ENCODE peak calls at places on chromosomes 11 and 22, in seven cellular contexts. C is Peyer's patch, H is PC-3, B is neural progenitor cell, N is heart right ventricle, L is breast epithelium, I is OCI-LY7. S is an unnamed sample. For H3K4me1, the result is how much of the 10 kb centered on the place peaks cover.

GRCh38 chr11:78926633-78927347 is 352.1 kb upstream of the NARS2 start:
- DNase-seq in C (no peak), H (peak), B (no peak), N (no peak), L (no peak), I (no peak), S (no peak)

GRCh38 chr22:19872779-19873137 is 18.1 kb upstream of the GNB1L start:
- DNase-seq in C (no peak), H (no peak), B (no peak), N (no peak), L (peak), I (no peak), S (peak)

GRCh38 chr11:124920870-124921609 is 2.0 kb downstream of the HEPN1 start:
- DNase-seq in C (peak), H (no peak), B (peak), N (peak), L (no peak), I (no peak), S (peak)

GRCh38 chr11:119461250-119461963 is 38.4 kb upstream of the THY1 start:
- DNase-seq in C (no peak), H (peak), B (no peak), N (no peak), L (no peak), I (no peak), S (no peak)

GRCh38 chr11:8260202-8260996 is 3.3 kb downstream of the LMO1 start:
- DNase-seq in C (no peak), H (no peak), B (no peak), N (no peak), L (peak), I (no peak), S (no peak)

GRCh38 chr11:113593698-113594308 is 112.3 kb downstream of the TMPRSS5 start:
- DNase-seq in C (no peak), H (no peak), B (no peak), N (no peak), L (no peak), I (no peak), S (peak)

GRCh38 chr11:10669258-10670033 is 24.1 kb downstream of the IRAG1 start:
- DNase-seq in C (no peak), H (peak), B (no peak), N (no peak), L (no peak), I (no peak), S (no peak)

GRCh38 chr11:35529971-35530495 is 4.6 kb upstream of the PAMR1 start:
- DNase-seq in C (no peak), H (peak), B (no peak), N (peak), L (no peak), I (no peak), S (no peak)

GRCh38 chr11:48081151-48082010 is 101.0 kb downstream of the PTPRJ start:
- DNase-seq in C (peak), H (no peak), B (no peak), N (peak), L (no peak), I (peak), S (no peak)

GRCh38 chr11:102479733-102480132 is 27.2 kb upstream of the TMEM123 start:
- DNase-seq in C (no peak), H (no peak), B (no peak), N (no peak), L (no peak), I (no peak), S (no peak)

GRCh38 chr22:32574957-32575893 is 100.6 kb downstream of the FBXO7 start:
- DNase-seq in C (no peak), H (no peak), B (peak), N (no peak), L (no peak), I (no peak), S (no peak)

GRCh38 chr22:26409705-26410376 is 19.2 kb upstream of the ASPHD2 start:
- DNase-seq in C (no peak), H (no peak), B (no peak), N (no peak), L (no peak), I (no peak), S (no peak)

GRCh38 chr11:38043060-38043459 is 1445.0 kb upstream of the RAG2 start:
- DNase-seq in C (no peak), H (no peak), B (no peak), N (no peak), L (no peak), I (no peak), S (no peak)

GRCh38 chr22:25039255-25039654 is 86.7 kb downstream of the KIAA1671 start:
- DNase-seq in C (no peak), H (no peak), B (no peak), N (no peak), L (no peak), I (no peak), S (no peak)

GRCh38 chr22:19962909-19963806 is 21.5 kb upstream of the TXNRD2 start:
- DNase-seq in C (no peak), H (peak), B (no peak), N (peak), L (peak), I (no peak), S (peak)

GRCh38 chr11:75982309-75982708 is 167.3 kb downstream of the UVRAG start:
- DNase-seq in C (no peak), H (no peak), B (peak), N (no peak), L (no peak), I (no peak), S (no peak)

GRCh38 chr22:43511276-43511910 is 99.6 kb downstream of the MPPED1 start:
- DNase-seq in C (no peak), H (no peak), B (no peak), N (no peak), L (no peak), I (no peak), S (no peak)
- TF ChIP-seq CTCF in C (no peak), H (no peak), B (no peak), N (no peak), L (no peak), I (no peak), S (no peak)

GRCh38 chr11:22703040-22703439 is 36.6 kb downstream of the GAS2 start:
- DNase-seq in C (no peak), H (peak), B (peak), N (no peak), L (no peak), I (no peak), S (peak)
- H3K4me3 ChIP-seq in C (no peak), H (no peak), B (no peak), N (no peak), L (no peak), I (no peak), S (no peak)

DNA sequence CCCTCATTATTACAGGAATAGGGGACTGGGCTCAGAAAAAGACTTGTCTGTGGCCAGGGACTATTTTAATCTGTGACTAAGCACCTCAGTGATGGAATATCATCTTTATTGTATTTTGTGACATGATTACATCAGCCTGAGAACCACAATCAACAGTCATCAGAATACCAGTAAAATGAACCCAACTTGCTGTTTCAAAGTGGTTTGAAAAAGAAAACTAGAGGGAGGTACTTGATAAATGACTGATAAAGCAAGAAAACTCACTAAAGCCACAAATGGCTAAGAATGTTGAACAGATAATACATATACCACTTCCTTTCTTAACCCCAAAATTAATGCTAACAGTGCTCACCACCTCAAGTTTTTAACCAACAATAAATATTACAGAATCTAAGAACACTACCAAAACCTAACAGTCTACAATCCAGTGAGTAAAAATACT is 155.7 kb downstream of the ATG16L2 start:
- DNase-seq in C (no peak), H (peak), B (no peak), N (no peak), L (no peak), I (no peak), S (no peak)
- H3K4me1 ChIP-seq in C (under half), H (under half), B (under half), N (under half), L (under half), I (under half), S (under half)

DNA sequence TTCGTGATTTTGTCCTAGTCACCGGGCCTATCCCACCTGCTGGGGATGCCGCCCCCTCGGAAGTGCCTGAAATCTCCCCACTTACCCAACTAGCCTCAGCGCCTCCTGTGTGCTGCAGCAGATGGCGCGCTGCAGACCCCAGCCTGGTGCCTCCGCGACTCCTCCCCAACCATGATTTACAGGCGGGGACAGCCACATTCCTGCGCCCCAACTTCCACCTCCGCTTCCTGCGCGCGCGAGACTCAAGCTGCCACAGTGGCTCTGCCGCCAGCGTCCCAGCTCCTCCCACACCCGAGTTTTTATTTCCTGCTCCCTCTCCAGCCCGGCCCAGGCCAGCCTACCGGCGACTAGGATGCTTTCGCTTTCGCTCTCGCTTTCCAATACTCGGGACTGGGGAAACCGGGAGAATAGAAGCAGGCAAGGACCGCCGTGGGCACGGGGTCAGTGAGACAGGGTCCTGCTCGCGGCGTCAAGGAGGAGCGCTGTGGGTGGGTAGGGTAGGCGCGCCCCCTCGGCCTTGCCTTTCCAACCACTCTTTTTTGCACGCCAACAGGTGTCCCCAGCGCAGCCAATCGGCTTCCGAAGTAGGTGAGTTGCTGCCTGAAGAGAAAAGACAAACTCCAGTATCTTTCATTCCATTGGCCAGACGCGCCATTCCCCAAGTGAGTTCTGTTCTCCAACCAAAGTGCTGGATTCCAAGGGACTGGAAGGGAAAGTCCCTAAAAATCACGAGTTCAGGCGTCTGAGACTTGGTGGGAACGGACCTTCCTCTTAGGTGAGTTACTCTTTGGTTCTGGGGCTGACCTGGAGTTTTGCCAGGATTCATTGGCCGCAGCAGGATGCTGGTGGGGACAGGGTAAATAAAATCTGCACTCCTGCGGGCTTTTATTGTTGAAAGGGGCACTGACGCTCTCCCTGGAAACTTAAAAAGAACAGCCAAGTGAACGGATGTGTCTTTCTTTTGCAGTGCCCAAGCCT is at the start of gene FAM111A:
- DNase-seq in C (peak), H (peak), B (peak), N (peak), L (peak), I (peak), S (peak)
- TF ChIP-seq CTCF in C (no peak), H (peak), B (peak), N (no peak), L (no peak), I (peak), S (no peak)

GRCh38 chr11:1392561-1392960 is 2.8 kb downstream of the BRSK2 start:
- DNase-seq in C (no peak), H (no peak), B (no peak), N (no peak), L (no peak), I (no peak), S (no peak)

GRCh38 chr11:1389932-1390587 is at the start of gene BRSK2:
- DNase-seq in C (no peak), H (no peak), B (no peak), N (peak), L (no peak), I (no peak), S (no peak)

GRCh38 chr11:1392111-1392510 is 2.4 kb downstream of the BRSK2 start:
- DNase-seq in C (no peak), H (no peak), B (no peak), N (no peak), L (no peak), I (no peak), S (no peak)

GRCh38 chr11:1390603-1391164 is 950 bp downstream of the BRSK2 start:
- DNase-seq in C (no peak), H (no peak), B (peak), N (peak), L (no peak), I (no peak), S (peak)

DNA sequence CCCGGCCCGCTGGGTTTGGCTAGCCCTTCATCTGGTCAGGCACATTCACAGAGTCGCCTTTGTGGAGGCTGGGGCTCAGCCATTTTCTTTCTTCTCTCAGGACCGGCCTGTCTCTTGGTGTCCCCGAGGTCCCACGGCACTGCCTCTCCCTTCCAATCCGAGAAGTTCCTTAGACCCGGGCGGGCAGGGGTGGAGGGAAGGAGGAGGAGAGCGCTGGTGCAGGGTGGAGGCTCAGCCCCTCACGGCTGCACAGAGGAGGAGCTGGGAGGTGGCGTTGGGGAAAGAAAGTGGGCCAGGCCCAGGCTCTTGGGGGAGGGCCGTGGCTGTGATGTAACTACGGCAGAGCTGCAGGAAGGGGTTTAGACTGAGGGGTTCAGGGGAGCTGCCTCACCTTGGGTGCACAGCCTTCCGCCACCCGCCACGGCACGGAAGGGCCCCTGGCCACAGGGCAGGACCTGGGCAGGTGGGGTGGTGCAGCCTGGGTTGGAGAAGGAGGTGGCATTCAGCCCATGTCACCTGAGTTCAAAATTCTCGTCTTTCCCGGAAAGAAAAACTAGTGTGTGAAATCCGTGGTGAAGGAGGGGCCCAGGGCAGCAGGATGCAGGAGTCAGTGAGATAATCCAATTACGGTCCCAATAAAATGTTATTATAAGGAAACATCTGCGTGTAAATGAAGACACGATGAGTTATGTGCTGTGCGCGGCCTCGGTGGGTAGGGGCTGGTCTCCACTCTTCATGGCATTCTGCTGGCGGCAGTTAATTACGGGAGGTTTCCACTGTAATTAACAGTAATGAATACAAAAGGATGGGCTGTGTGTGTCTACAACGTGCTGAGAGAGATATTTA is 1.7 kb downstream of the BRSK2 start:
- DNase-seq in C (no peak), H (no peak), B (peak), N (no peak), L (no peak), I (no peak), S (no peak)
- H3K4me3 ChIP-seq in C (no peak), H (no peak), B (peak), N (peak), L (no peak), I (no peak), S (no peak)